ENCODE peak calls at places on chromosomes 1 and 21, in seven cellular contexts. T is head of caudate nucleus; P is mammary epithelial cell; X is lung; Q is ELR; W is activated CD4-positive, alpha-beta T cell treated with anti-CD3 and anti-CD28 coated beads, Interleukin-2, amount 50 U/mL, for 48 hours; O is 8988T. C is an unnamed sample.

GRCh38 chr1:173489929-173490328 is 12.8 kb downstream of the PRDX6 start:
- DNase-seq in P (no peak), W (no peak), O (no peak), Q (no peak), T (no peak), X (no peak), C (no peak)

GRCh38 chr1:240562111-240562590 is 49.8 kb downstream of the GREM2 start:
- DNase-seq in W (no peak), Q (peak; percentile 49), X (no peak), O (no peak), P (no peak), T (no peak), C (no peak)

GRCh38 chr1:224433041-224433670 is 1.4 kb downstream of the WDR26 start:
- DNase-seq in X (no peak), P (peak; percentile 16), T (peak; percentile 54), O (no peak), Q (peak; percentile 44), W (peak; percentile 25), C (peak; percentile 36)

GRCh38 chr1:107787299-107787698 is 177.7 kb downstream of the VAV3 start:
- DNase-seq in T (peak; percentile 47), W (peak; percentile 21), P (no peak), Q (peak; percentile 8), O (no peak), X (no peak), C (peak; percentile 31)

GRCh38 chr1:115320368-115320767 is 17.7 kb downstream of the NGF start:
- DNase-seq in X (no peak), T (no peak), Q (peak; percentile 57), W (no peak), O (no peak), P (peak; percentile 44), C (no peak)

GRCh38 chr21:31132574-31133242 is 94.4 kb upstream of the KRTAP19-8 start:
- DNase-seq in T (no peak), O (no peak), P (no peak), Q (no peak), W (peak; percentile 72), X (no peak), C (peak; percentile 75)

GRCh38 chr1:233240839-233241682 is 54.5 kb downstream of the PCNX2 start:
- DNase-seq in T (peak; percentile 93), W (peak; percentile 8), O (no peak), X (peak; percentile 51), Q (peak; percentile 33), P (no peak), C (no peak)

GRCh38 chr1:182395911-182396310 is 4.3 kb upstream of the GLUL start:
- DNase-seq in Q (no peak), W (no peak), O (no peak), X (no peak), T (no peak), P (no peak), C (no peak)

GRCh38 chr21:42389449-42389835 is 6.4 kb downstream of the TMPRSS3 start:
- DNase-seq in P (peak; percentile 19), X (peak; percentile 56), W (no peak), O (no peak), T (no peak), Q (no peak), C (no peak)

GRCh38 chr1:215845224-215845902 is 278.3 kb downstream of the KCTD3 start:
- DNase-seq in P (peak; percentile 32), W (no peak), T (peak; percentile 79), Q (peak; percentile 89), X (no peak), O (no peak), C (no peak)

GRCh38 chr1:22275626-22276395 is 132.9 kb upstream of the WNT4 start:
- DNase-seq in X (peak; percentile 68), Q (peak; percentile 52), P (peak; percentile 39), O (peak; percentile 83), T (peak; percentile 59), W (peak; percentile 64), C (peak; percentile 48)

GRCh38 chr1:77889240-77889637 is 815 bp downstream of the NEXN start:
- DNase-seq in T (no peak), P (no peak), X (no peak), O (no peak), W (no peak), Q (peak; percentile 79), C (no peak)

GRCh38 chr1:178093150-178093957 is 550 bp upstream of the RASAL2 start:
- DNase-seq in O (peak; percentile 94), X (peak; percentile 92), T (peak; percentile 97), Q (peak; percentile 99), W (peak; percentile 52), P (peak; percentile 95), C (peak; percentile 22)

GRCh38 chr1:9892563-9893528 is 17.2 kb downstream of the CTNNBIP1 start:
- DNase-seq in X (peak; percentile 39), T (peak; percentile 52), O (no peak), W (no peak), Q (peak; percentile 92), P (peak; percentile 96), C (no peak)

GRCh38 chr21:25031750-25032149 is 575.5 kb downstream of the MRPL39 start:
- DNase-seq in O (no peak), W (no peak), X (no peak), Q (no peak), P (no peak), T (no peak), C (no peak)

GRCh38 chr21:14864211-14865021 is 200.4 kb downstream of the NRIP1 start:
- DNase-seq in O (no peak), X (peak; percentile 58), T (peak; percentile 92), P (peak; percentile 81), W (peak; percentile 57), Q (peak; percentile 77), C (peak; percentile 43)

GRCh38 chr21:36183144-36183795 is 26.6 kb downstream of the DOP1B start:
- DNase-seq in P (peak; percentile 19), X (no peak), O (no peak), W (no peak), T (no peak), Q (no peak), C (no peak)

GRCh38 chr1:9874959-9875635 is 35.0 kb downstream of the CTNNBIP1 start:
- DNase-seq in O (peak; percentile 85), X (peak; percentile 74), T (peak; percentile 87), W (peak; percentile 82), P (peak; percentile 49), Q (peak; percentile 78), C (peak; percentile 78)

GRCh38 chr1:11337536-11338350 is 64.7 kb downstream of the UBIAD1 start:
- DNase-seq in W (peak; percentile 77), T (peak; percentile 70), Q (peak; percentile 46), X (no peak), P (no peak), O (peak; percentile 72), C (peak; percentile 72)

GRCh38 chr1:227316941-227317540 is 1.3 kb downstream of the CDC42BPA start:
- DNase-seq in P (peak; percentile 32), O (no peak), T (peak; percentile 42), W (no peak), X (no peak), Q (peak; percentile 59), C (no peak)

GRCh38 chr1:25952851-25953401 is 44.9 kb downstream of the PAFAH2 start:
- DNase-seq in X (no peak), P (no peak), W (no peak), Q (no peak), O (no peak), T (no peak), C (no peak)

GRCh38 chr1:4127595-4128140 is 227.6 kb upstream of the C1orf174 start:
- DNase-seq in X (no peak), P (no peak), W (no peak), T (no peak), O (no peak), Q (no peak), C (no peak)

GRCh38 chr1:230124187-230125128 is 57.4 kb downstream of the GALNT2 start:
- DNase-seq in T (no peak), O (no peak), X (no peak), P (no peak), Q (no peak), W (no peak), C (no peak)

GRCh38 chr1:169824153-169824552 is 29.4 kb upstream of the METTL18 start:
- DNase-seq in X (no peak), Q (no peak), W (no peak), P (no peak), T (no peak), O (no peak), C (no peak)

GRCh38 chr1:40153073-40153770 is 8.0 kb upstream of the RLF start:
- DNase-seq in T (peak; percentile 64), X (no peak), O (no peak), W (no peak), P (peak; percentile 40), Q (peak; percentile 70), C (peak; percentile 37)

GRCh38 chr1:44481701-44482100 is 76.6 kb downstream of the RNF220 start:
- DNase-seq in P (no peak), W (no peak), T (no peak), Q (no peak), X (no peak), O (no peak), C (no peak)

GRCh38 chr1:185735667-185736105 is 1.5 kb downstream of the HMCN1 start:
- DNase-seq in P (no peak), X (no peak), T (no peak), O (no peak), W (no peak), Q (peak; percentile 4), C (no peak)

GRCh38 chr1:195472298-195472697 is 1135.9 kb downstream of the KCNT2 start:
- DNase-seq in W (no peak), O (no peak), P (no peak), Q (no peak), T (no peak), X (no peak), C (no peak)

GRCh38 chr1:17673335-17674075 is 81.6 kb upstream of the ACTL8 start:
- DNase-seq in P (no peak), T (peak; percentile 60), X (no peak), W (no peak), Q (no peak), O (no peak), C (no peak)

GRCh38 chr1:1020415-1021009 is 592 bp downstream of the AGRN start:
- DNase-seq in O (no peak), W (peak; percentile 40), P (no peak), Q (peak; percentile 56), X (no peak), T (no peak), C (no peak)

GRCh38 chr1:91864017-91864700 is 21.8 kb downstream of the TGFBR3 start:
- DNase-seq in X (no peak), P (peak; percentile 88), Q (peak; percentile 78), W (no peak), T (no peak), O (no peak), C (no peak)

GRCh38 chr1:176450526-176450925 is 12.4 kb upstream of the PAPPA2 start:
- DNase-seq in Q (peak; percentile 83), O (no peak), W (no peak), T (no peak), X (no peak), P (peak; percentile 63), C (no peak)

GRCh38 chr1:12460911-12461621 is 156.9 kb downstream of the DHRS3 start:
- DNase-seq in X (no peak), Q (no peak), P (no peak), T (no peak), O (no peak), W (no peak), C (no peak)

GRCh38 chr21:32457360-32457840 is 44.9 kb downstream of the EVA1C start:
- DNase-seq in W (no peak), O (no peak), P (no peak), Q (peak; percentile 51), T (peak; percentile 42), X (peak; percentile 56), C (no peak)

GRCh38 chr21:17925000-17925610 is 105.9 kb upstream of the C21orf91 start:
- DNase-seq in O (no peak), P (peak; percentile 68), T (peak; percentile 72), X (peak; percentile 51), Q (peak; percentile 66), W (peak; percentile 58), C (peak; percentile 56)

GRCh38 chr1:60367522-60367921 is 294.0 kb upstream of the C1orf87 start:
- DNase-seq in Q (no peak), T (no peak), X (no peak), O (no peak), P (no peak), W (no peak), C (no peak)

GRCh38 chr1:59596432-59596831 is 218.3 kb upstream of the HOOK1 start:
- DNase-seq in P (peak; percentile 98), W (no peak), T (no peak), O (no peak), X (no peak), Q (peak; percentile 97), C (no peak)